ENCODE peak calls at places on chromosomes 3 and 15, in four cellular contexts. One of them, this sample, is unnamed.

GRCh38 chr15:92454525-92455105 is 60.9 kb downstream of the ST8SIA2 start:
- DNase-seq in ovary: no peak
- DNase-seq in endothelial cell of umbilical vein: no peak
- DNase-seq in stomach: no peak
- DNase-seq in this sample: no peak

GRCh38 chr3:195150194-195151118 is 120.5 kb downstream of the XXYLT1 start:
- DNase-seq in endothelial cell of umbilical vein: peak; percentile 99
- DNase-seq in ovary: peak; percentile 82
- DNase-seq in stomach: peak; percentile 83
- DNase-seq in this sample: peak; percentile 93

GRCh38 chr3:196654691-196655090 is 15.2 kb downstream of the NRROS start:
- DNase-seq in endothelial cell of umbilical vein: no peak
- DNase-seq in stomach: no peak
- DNase-seq in ovary: no peak
- DNase-seq in this sample: no peak

GRCh38 chr3:167723025-167723512 is 11.6 kb downstream of the PDCD10 start:
- DNase-seq in stomach: no peak
- DNase-seq in endothelial cell of umbilical vein: no peak
- DNase-seq in ovary: no peak
- DNase-seq in this sample: no peak

GRCh38 chr3:126758882-126759281 is 54.8 kb downstream of the CHCHD6 start:
- DNase-seq in endothelial cell of umbilical vein: no peak
- DNase-seq in ovary: no peak
- DNase-seq in stomach: no peak
- DNase-seq in this sample: peak; percentile 70

GRCh38 chr3:55014081-55014480 is 86.2 kb upstream of the LRTM1 start:
- DNase-seq in stomach: no peak
- DNase-seq in ovary: no peak
- DNase-seq in endothelial cell of umbilical vein: no peak
- DNase-seq in this sample: no peak

GRCh38 chr3:155070932-155071387 is 9.2 kb upstream of the MME start:
- DNase-seq in ovary: no peak
- DNase-seq in endothelial cell of umbilical vein: peak; percentile 95
- DNase-seq in stomach: no peak
- DNase-seq in this sample: no peak

GRCh38 chr3:66592927-66593625 is 92.3 kb upstream of the LRIG1 start:
- DNase-seq in endothelial cell of umbilical vein: no peak
- DNase-seq in stomach: no peak
- DNase-seq in ovary: no peak
- DNase-seq in this sample: no peak

GRCh38 chr3:39143051-39143885 is 10.1 kb downstream of the CSRNP1 start:
- DNase-seq in ovary: no peak
- DNase-seq in endothelial cell of umbilical vein: no peak
- DNase-seq in stomach: no peak
- DNase-seq in this sample: no peak

GRCh38 chr3:123723527-123724168 is 138.8 kb upstream of the HACD2 start:
- DNase-seq in endothelial cell of umbilical vein: peak; percentile 78
- DNase-seq in ovary: no peak
- DNase-seq in stomach: peak; percentile 52
- DNase-seq in this sample: peak; percentile 61

GRCh38 chr3:52670621-52671521 is 14.8 kb downstream of the PBRM1 start:
- DNase-seq in ovary: peak; percentile 51
- DNase-seq in stomach: no peak
- DNase-seq in endothelial cell of umbilical vein: peak; percentile 95
- DNase-seq in this sample: peak; percentile 78

GRCh38 chr3:187615630-187616029 is 54.6 kb downstream of the SST start:
- DNase-seq in stomach: no peak
- DNase-seq in ovary: no peak
- DNase-seq in endothelial cell of umbilical vein: no peak
- DNase-seq in this sample: no peak

GRCh38 chr3:113231391-113231790 is 20.0 kb downstream of the BOC start:
- DNase-seq in ovary: no peak
- DNase-seq in stomach: no peak
- DNase-seq in endothelial cell of umbilical vein: no peak
- DNase-seq in this sample: no peak

GRCh38 chr3:146903927-146904326 is 298.8 kb upstream of the PLSCR5 start:
- DNase-seq in ovary: no peak
- DNase-seq in endothelial cell of umbilical vein: peak; percentile 36
- DNase-seq in stomach: no peak
- DNase-seq in this sample: no peak

GRCh38 chr3:71111784-71112440 is 471.6 kb downstream of the FOXP1 start:
- DNase-seq in ovary: no peak
- DNase-seq in stomach: no peak
- DNase-seq in endothelial cell of umbilical vein: peak; percentile 74
- DNase-seq in this sample: no peak
- H3K4me1 ChIP-seq in ovary: peaks cover 19% of the 10 kb centered on the region
- H3K4me1 ChIP-seq in stomach: peaks cover 32% of the 10 kb centered on the region
- H3K4me1 ChIP-seq in endothelial cell of umbilical vein: peaks cover 55% of the 10 kb centered on the region
- H3K4me1 ChIP-seq in this sample: no peaks in the 10 kb centered on the region

GRCh38 chr15:67067161-67067853 is 1.9 kb downstream of the SMAD3 start:
- DNase-seq in ovary: peak; percentile 57
- DNase-seq in stomach: no peak
- DNase-seq in endothelial cell of umbilical vein: peak; percentile 38
- DNase-seq in this sample: no peak
- TF ChIP-seq POLR2A in ovary: no peak
- TF ChIP-seq POLR2A in stomach: no peak
- TF ChIP-seq POLR2A in endothelial cell of umbilical vein: no peak
- TF ChIP-seq POLR2A in this sample: no peak

GRCh38 chr3:98886525-98886924 is 15.0 kb downstream of the DCBLD2 start:
- DNase-seq in endothelial cell of umbilical vein: peak; percentile 37
- DNase-seq in ovary: no peak
- DNase-seq in stomach: no peak
- DNase-seq in this sample: no peak
- H3K4me3 ChIP-seq in endothelial cell of umbilical vein: no peak overlapping the region
- H3K4me3 ChIP-seq in ovary: no peak overlapping the region
- H3K4me3 ChIP-seq in stomach: no peak overlapping the region
- H3K4me3 ChIP-seq in this sample: no peak overlapping the region

DNA sequence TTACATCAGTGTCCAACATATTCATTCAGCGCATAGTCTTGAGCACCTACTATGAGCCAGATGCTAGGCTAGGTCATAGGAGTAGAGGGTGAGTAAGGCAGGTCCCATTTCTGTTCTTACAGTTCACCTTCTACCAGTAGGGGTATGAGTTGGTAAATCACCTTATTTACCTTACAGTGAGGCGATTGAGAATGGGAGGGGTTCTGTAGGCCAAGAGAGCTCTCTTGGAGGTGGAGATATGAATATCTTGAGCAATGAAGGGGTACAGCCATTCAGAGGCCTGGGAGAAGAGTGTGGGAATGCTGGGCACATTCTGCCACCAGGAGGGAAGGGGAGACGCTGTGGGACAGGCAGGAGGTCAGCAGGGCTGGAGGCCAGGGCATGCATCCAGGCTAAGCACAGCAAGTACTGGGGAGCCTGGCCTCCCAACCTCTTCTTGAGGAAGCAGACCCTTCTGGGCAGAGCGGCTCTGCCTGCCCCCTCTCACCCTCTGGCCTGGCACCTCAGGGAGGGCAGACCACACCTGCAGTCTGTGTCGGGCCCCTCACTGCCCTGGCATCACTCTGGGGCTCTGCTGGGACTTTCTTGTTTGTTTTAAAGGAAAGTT is 123.4 kb downstream of the EEFSEC start:
- DNase-seq in stomach: no peak
- DNase-seq in ovary: peak; percentile 56
- DNase-seq in endothelial cell of umbilical vein: no peak
- DNase-seq in this sample: no peak
- H3K4me1 ChIP-seq in stomach: peaks cover 8% of the 10 kb centered on the region
- H3K4me1 ChIP-seq in ovary: peaks cover 37% of the 10 kb centered on the region
- H3K4me1 ChIP-seq in endothelial cell of umbilical vein: peaks cover 22% of the 10 kb centered on the region
- H3K4me1 ChIP-seq in this sample: no peaks in the 10 kb centered on the region

GRCh38 chr3:13715961-13716360 is 163.9 kb downstream of the WNT7A start:
- DNase-seq in stomach: peak; percentile 21
- DNase-seq in ovary: peak; percentile 5
- DNase-seq in endothelial cell of umbilical vein: no peak
- DNase-seq in this sample: no peak

GRCh38 chr3:13714251-13714916 is 165.5 kb downstream of the FBLN2 start:
- DNase-seq in ovary: peak; percentile 12
- DNase-seq in endothelial cell of umbilical vein: no peak
- DNase-seq in stomach: peak; percentile 4
- DNase-seq in this sample: peak; percentile 18

GRCh38 chr3:13716540-13717221 is 163.2 kb downstream of the WNT7A start:
- DNase-seq in ovary: no peak
- DNase-seq in endothelial cell of umbilical vein: no peak
- DNase-seq in stomach: peak; percentile 8
- DNase-seq in this sample: no peak

GRCh38 chr3:13717222-13717573 is 162.7 kb downstream of the WNT7A start:
- DNase-seq in ovary: no peak
- DNase-seq in endothelial cell of umbilical vein: no peak
- DNase-seq in stomach: no peak
- DNase-seq in this sample: no peak

DNA sequence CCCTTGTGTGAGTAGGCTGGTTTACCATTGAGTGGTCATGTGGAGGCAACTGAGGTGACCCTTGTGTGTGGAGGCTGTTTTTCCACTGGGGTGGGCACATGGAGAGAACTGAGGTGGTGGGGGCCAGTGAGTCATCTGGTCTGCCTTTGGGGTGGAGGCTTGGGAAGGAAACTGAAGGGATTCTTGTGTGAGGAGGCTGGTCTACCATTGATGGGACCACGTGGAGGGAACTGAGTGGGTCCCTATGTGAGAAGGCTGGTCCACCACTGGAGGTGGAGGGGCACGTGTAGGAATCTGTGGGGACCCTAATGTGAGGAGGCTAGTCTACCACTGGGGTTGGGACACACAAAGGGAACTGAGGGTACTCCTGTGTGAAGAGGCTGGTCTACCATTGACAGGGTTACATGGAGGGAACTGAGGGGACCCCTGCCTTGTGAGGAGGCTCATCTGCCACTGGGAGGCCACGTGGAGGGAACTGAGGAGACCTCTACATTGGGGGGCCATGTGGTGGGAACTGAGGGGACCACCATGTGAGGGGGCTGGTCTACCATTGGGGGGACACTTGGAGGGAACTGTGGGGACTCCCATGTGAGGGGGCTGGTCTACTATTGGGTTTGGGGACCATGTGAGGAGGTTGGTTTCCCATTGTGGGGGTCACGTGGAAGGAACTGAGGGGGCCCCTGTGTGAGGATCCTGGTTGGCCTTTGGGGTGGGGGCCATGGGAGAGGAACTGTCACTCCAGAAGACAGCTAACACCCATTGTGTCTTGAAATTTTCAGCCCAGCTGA is 164.5 kb downstream of the WNT7A start:
- DNase-seq in endothelial cell of umbilical vein: no peak
- DNase-seq in ovary: peak; percentile 11
- DNase-seq in stomach: peak; percentile 3
- DNase-seq in this sample: no peak
- TF ChIP-seq POLR2A in endothelial cell of umbilical vein: no peak
- TF ChIP-seq POLR2A in ovary: no peak
- TF ChIP-seq POLR2A in stomach: no peak
- TF ChIP-seq POLR2A in this sample: no peak

GRCh38 chr3:32850636-32851035 is 32.8 kb downstream of the TRIM71 start:
- DNase-seq in ovary: no peak
- DNase-seq in stomach: no peak
- DNase-seq in endothelial cell of umbilical vein: no peak
- DNase-seq in this sample: no peak
- H3K4me3 ChIP-seq in ovary: no peak overlapping the region
- H3K4me3 ChIP-seq in stomach: no peak overlapping the region
- H3K4me3 ChIP-seq in endothelial cell of umbilical vein: no peak overlapping the region
- H3K4me3 ChIP-seq in this sample: no peak overlapping the region

GRCh38 chr15:95884276-95884675 is 446.2 kb upstream of the NR2F2 start:
- DNase-seq in stomach: no peak
- DNase-seq in ovary: no peak
- DNase-seq in endothelial cell of umbilical vein: no peak
- DNase-seq in this sample: no peak
- H3K4me1 ChIP-seq in stomach: no peaks in the 10 kb centered on the region
- H3K4me1 ChIP-seq in ovary: peaks cover 13% of the 10 kb centered on the region
- H3K4me1 ChIP-seq in endothelial cell of umbilical vein: peaks cover 22% of the 10 kb centered on the region
- H3K4me1 ChIP-seq in this sample: no peaks in the 10 kb centered on the region

GRCh38 chr15:43285609-43286037 is 18.9 kb upstream of the TGM5 start:
- DNase-seq in stomach: peak; percentile 41
- DNase-seq in endothelial cell of umbilical vein: peak; percentile 64
- DNase-seq in ovary: no peak
- DNase-seq in this sample: peak; percentile 75
- TF ChIP-seq POLR2A in stomach: no peak
- TF ChIP-seq POLR2A in endothelial cell of umbilical vein: no peak
- TF ChIP-seq POLR2A in ovary: no peak
- TF ChIP-seq POLR2A in this sample: no peak

GRCh38 chr3:73485877-73486311 is 138.8 kb downstream of the PDZRN3 start:
- DNase-seq in endothelial cell of umbilical vein: no peak
- DNase-seq in ovary: no peak
- DNase-seq in stomach: no peak
- DNase-seq in this sample: no peak

GRCh38 chr3:73479325-73479724 is 145.4 kb downstream of the PDZRN3 start:
- DNase-seq in stomach: no peak
- DNase-seq in ovary: no peak
- DNase-seq in endothelial cell of umbilical vein: no peak
- DNase-seq in this sample: no peak

GRCh38 chr3:73481888-73482287 is 142.9 kb downstream of the PDZRN3 start:
- DNase-seq in stomach: no peak
- DNase-seq in endothelial cell of umbilical vein: no peak
- DNase-seq in ovary: no peak
- DNase-seq in this sample: no peak

GRCh38 chr3:73480187-73480672 is 144.5 kb downstream of the PDZRN3 start:
- DNase-seq in stomach: no peak
- DNase-seq in ovary: no peak
- DNase-seq in endothelial cell of umbilical vein: no peak
- DNase-seq in this sample: no peak

GRCh38 chr3:73484656-73485248 is 140.0 kb downstream of the PDZRN3 start:
- DNase-seq in endothelial cell of umbilical vein: no peak
- DNase-seq in stomach: no peak
- DNase-seq in ovary: no peak
- DNase-seq in this sample: no peak
- H3K4me3 ChIP-seq in endothelial cell of umbilical vein: no peak overlapping the region
- H3K4me3 ChIP-seq in stomach: no peak overlapping the region
- H3K4me3 ChIP-seq in ovary: no peak overlapping the region
- H3K4me3 ChIP-seq in this sample: no peak overlapping the region

GRCh38 chr3:30683769-30684168 is 77.4 kb downstream of the TGFBR2 start:
- DNase-seq in ovary: no peak
- DNase-seq in endothelial cell of umbilical vein: no peak
- DNase-seq in stomach: no peak
- DNase-seq in this sample: no peak

GRCh38 chr3:30679045-30679444 is 72.6 kb downstream of the TGFBR2 start:
- DNase-seq in endothelial cell of umbilical vein: no peak
- DNase-seq in ovary: no peak
- DNase-seq in stomach: no peak
- DNase-seq in this sample: no peak

GRCh38 chr3:30681276-30682211 is 75.1 kb downstream of the TGFBR2 start:
- DNase-seq in stomach: no peak
- DNase-seq in endothelial cell of umbilical vein: peak; percentile 99
- DNase-seq in ovary: peak; percentile 57
- DNase-seq in this sample: peak; percentile 56

GRCh38 chr3:30682434-30683155 is 76.2 kb downstream of the TGFBR2 start:
- DNase-seq in ovary: no peak
- DNase-seq in endothelial cell of umbilical vein: no peak
- DNase-seq in stomach: no peak
- DNase-seq in this sample: no peak

GRCh38 chr3:30680789-30681188 is 74.4 kb downstream of the TGFBR2 start:
- DNase-seq in endothelial cell of umbilical vein: peak; percentile 59
- DNase-seq in stomach: no peak
- DNase-seq in ovary: no peak
- DNase-seq in this sample: no peak
- H3K4me1 ChIP-seq in endothelial cell of umbilical vein: peaks cover 85% of the 10 kb centered on the region
- H3K4me1 ChIP-seq in stomach: peaks cover 39% of the 10 kb centered on the region
- H3K4me1 ChIP-seq in ovary: peaks cover 25% of the 10 kb centered on the region
- H3K4me1 ChIP-seq in this sample: peaks cover 82% of the 10 kb centered on the region